ENCODE peak calls at places on chromosome 2, in nine cellular contexts. U is SHP77; M is B cell; P is activated T-helper 1 cell treated with anti-CD3 and anti-CD28 coated beads, Interleukin-2, amount 50 U/mL, for 16 hours; F is lung microvascular endothelial cell; I is endothelial cell; A is hepatic stellate cell; O is DMS 273 treated with DMSO at 0.1 percent for 48 hours; N is substantia nigra. X is an unnamed sample.

GRCh38 chr2:96665083-96665569 is 22.6 kb downstream of the FER1L5 start:
- DNase-seq in O (no peak), I (no peak), P (no peak), A (peak), N (no peak), U (no peak), F (peak), M (no peak), X (no peak)

GRCh38 chr2:227870710-227871374 is 589 bp upstream of the DAW1 start:
- DNase-seq in M (no peak), P (no peak), F (peak), O (no peak), A (peak), I (no peak), U (no peak), N (no peak), X (no peak)

GRCh38 chr2:66587216-66587615 is 152.3 kb downstream of the MEIS1 start:
- DNase-seq in N (no peak), O (no peak), P (no peak), U (peak), M (no peak), A (no peak), F (no peak), I (peak), X (no peak)

GRCh38 chr2:11241804-11242203 is 86.5 kb downstream of the SLC66A3 start:
- DNase-seq in A (no peak), M (no peak), P (no peak), I (no peak), N (no peak), O (no peak), F (no peak), U (no peak), X (no peak)

GRCh38 chr2:101983928-101984327 is 7.8 kb upstream of the IL1R2 start:
- DNase-seq in F (peak), A (peak), I (no peak), O (no peak), M (no peak), U (no peak), P (no peak), N (no peak), X (no peak)

GRCh38 chr2:157830696-157831570 is 45.2 kb downstream of the ACVR1 start:
- DNase-seq in N (no peak), M (no peak), I (no peak), O (no peak), F (peak), U (no peak), A (peak), P (no peak), X (no peak)

GRCh38 chr2:188582206-188582605 is 290.5 kb downstream of the GULP1 start:
- DNase-seq in F (no peak), A (no peak), N (no peak), M (no peak), I (no peak), O (no peak), P (no peak), U (no peak), X (no peak)

GRCh38 chr2:200127852-200128251 is 172.5 kb downstream of the MAIP1 start:
- DNase-seq in O (no peak), A (no peak), N (no peak), F (no peak), P (no peak), M (no peak), I (no peak), U (no peak), X (no peak)

GRCh38 chr2:85132834-85133637 is at the start of gene TCF7L1:
- DNase-seq in U (no peak), P (no peak), I (peak), A (peak), O (peak), F (peak), N (peak), M (no peak), X (peak)

GRCh38 chr2:217902281-217903141 is 100.3 kb downstream of the TNS1 start:
- DNase-seq in P (no peak), N (no peak), F (peak), O (no peak), A (peak), M (no peak), I (no peak), U (no peak), X (no peak)

GRCh38 chr2:67455219-67456142 is 58.3 kb downstream of the ETAA1 start:
- DNase-seq in A (no peak), F (no peak), P (no peak), U (no peak), I (no peak), O (no peak), M (no peak), N (no peak), X (peak)

GRCh38 chr2:159904565-159905281 is 106.7 kb upstream of the CD302 start:
- DNase-seq in I (peak), O (no peak), A (no peak), U (no peak), M (peak), P (peak), F (peak), N (peak), X (peak)

GRCh38 chr2:149817206-149817605 is 229.6 kb upstream of the MMADHC start:
- DNase-seq in A (no peak), U (no peak), O (no peak), M (no peak), P (no peak), I (no peak), N (no peak), F (no peak), X (no peak)